ENCODE peak calls at places on chromosomes 6 and 20, in six cellular contexts. W, T, K, B, E and R are unnamed samples.

GRCh38 chr6:139920027-139920851 is 545.8 kb upstream of the CITED2 start:
- DNase-seq in K (no peak), W (no peak), B (no peak), T (no peak), E (no peak), R (peak; percentile 59)

GRCh38 chr6:13238640-13239216 is 89.6 kb downstream of the TBC1D7 start:
- DNase-seq in B (no peak), T (no peak), W (no peak), E (no peak), K (no peak), R (no peak)

GRCh38 chr20:42341654-42342053 is 723.5 kb upstream of the CHD6 start:
- DNase-seq in E (no peak), W (no peak), K (no peak), B (no peak), T (no peak), R (no peak)

GRCh38 chr6:39279539-39279938 is 34.7 kb downstream of the KCNK17 start:
- DNase-seq in W (no peak), T (no peak), B (no peak), K (no peak), E (no peak), R (no peak)

GRCh38 chr6:167722634-167723309 is 103.9 kb upstream of the AFDN start:
- DNase-seq in W (peak; percentile 30), K (no peak), T (no peak), E (no peak), B (no peak), R (no peak)

GRCh38 chr6:20169786-20170185 is 42.5 kb downstream of the MBOAT1 start:
- DNase-seq in T (no peak), B (no peak), E (no peak), W (no peak), K (no peak), R (no peak)

GRCh38 chr6:134482585-134483346 is 164.9 kb upstream of the SGK1 start:
- DNase-seq in B (peak; percentile 20), E (no peak), K (no peak), W (no peak), T (no peak), R (no peak)

GRCh38 chr6:6712979-6713514 is 124.5 kb downstream of the LY86 start:
- DNase-seq in B (no peak), E (no peak), T (peak; percentile 46), K (no peak), W (no peak), R (no peak)

GRCh38 chr6:27825025-27825823 is 87.0 kb downstream of the OR2B2 start:
- DNase-seq in K (no peak), B (peak; percentile 12), T (peak; percentile 41), W (no peak), E (no peak), R (peak; percentile 42)

GRCh38 chr6:12909828-12910227 is 193.3 kb downstream of the PHACTR1 start:
- DNase-seq in K (no peak), E (no peak), T (no peak), W (no peak), B (no peak), R (no peak)

GRCh38 chr6:156948807-156949206 is 171.6 kb downstream of the ARID1B start:
- DNase-seq in B (peak; percentile 84), T (peak; percentile 88), E (peak; percentile 97), K (no peak), W (no peak), R (peak; percentile 49)

GRCh38 chr6:7173843-7174503 is 66.2 kb downstream of the RREB1 start:
- DNase-seq in E (no peak), K (no peak), B (peak; percentile 75), T (no peak), W (peak; percentile 70), R (peak; percentile 97)

GRCh38 chr6:54020311-54020710 is 90.9 kb upstream of the MLIP start:
- DNase-seq in B (no peak), K (no peak), W (no peak), T (peak; percentile 18), E (no peak), R (no peak)

GRCh38 chr20:57782631-57783041 is 72.8 kb upstream of the PMEPA1 start:
- DNase-seq in W (peak; percentile 19), K (no peak), E (no peak), T (no peak), B (no peak), R (no peak)

GRCh38 chr20:13856356-13856755 is 71.5 kb downstream of the NDUFAF5 start:
- DNase-seq in W (no peak), K (no peak), T (no peak), B (no peak), E (no peak), R (peak; percentile 56)

GRCh38 chr6:150004101-150004782 is 21.1 kb downstream of the RAET1L start:
- DNase-seq in W (no peak), B (no peak), K (no peak), E (no peak), T (no peak), R (no peak)

GRCh38 chr20:19524691-19525090 is 233.4 kb upstream of the RIN2 start:
- DNase-seq in B (no peak), K (no peak), E (no peak), W (no peak), T (no peak), R (no peak)

GRCh38 chr20:58702161-58702510 is 9.5 kb downstream of the NPEPL1 start:
- DNase-seq in T (no peak), K (no peak), E (no peak), W (peak; percentile 18), B (no peak), R (no peak)

GRCh38 chr20:54172856-54173652 is 732 bp downstream of the CYP24A1 start:
- DNase-seq in T (no peak), E (no peak), K (peak; percentile 49), W (peak; percentile 69), B (peak; percentile 49), R (peak; percentile 57)

GRCh38 chr20:52426856-52427255 is 235.3 kb upstream of the ZFP64 start:
- DNase-seq in E (no peak), K (no peak), W (no peak), B (peak; percentile 9), T (no peak), R (peak; percentile 16)

GRCh38 chr6:53119772-53120409 is 28.8 kb downstream of the GCM1 start:
- DNase-seq in T (peak; percentile 89), W (peak; percentile 84), K (no peak), E (peak; percentile 58), B (peak; percentile 66), R (peak; percentile 77)

GRCh38 chr20:17936791-17937687 is 31.6 kb downstream of the SNX5 start:
- DNase-seq in K (no peak), E (peak; percentile 81), T (peak; percentile 91), W (no peak), B (peak; percentile 71), R (peak; percentile 68)

GRCh38 chr6:21095462-21095861 is 498.1 kb upstream of the SOX4 start:
- DNase-seq in B (no peak), W (no peak), K (no peak), E (no peak), T (no peak), R (no peak)

GRCh38 chr6:80523531-80523970 is 417.1 kb downstream of the BCKDHB start:
- DNase-seq in E (peak; percentile 52), W (peak; percentile 90), K (peak; percentile 26), T (peak; percentile 79), B (no peak), R (peak; percentile 83)

GRCh38 chr20:44683263-44684046 is 31.7 kb upstream of the CCN5 start:
- DNase-seq in K (peak; percentile 51), E (peak; percentile 42), B (no peak), W (peak; percentile 88), T (peak; percentile 62), R (peak; percentile 82)

GRCh38 chr20:34794006-34794585 is 31.4 kb downstream of the NCOA6 start:
- DNase-seq in W (no peak), K (no peak), E (no peak), T (no peak), B (no peak), R (no peak)

GRCh38 chr6:148998704-148999103 is 251.9 kb downstream of the UST start:
- DNase-seq in W (no peak), B (no peak), T (peak; percentile 30), E (no peak), K (no peak), R (no peak)

DNA sequence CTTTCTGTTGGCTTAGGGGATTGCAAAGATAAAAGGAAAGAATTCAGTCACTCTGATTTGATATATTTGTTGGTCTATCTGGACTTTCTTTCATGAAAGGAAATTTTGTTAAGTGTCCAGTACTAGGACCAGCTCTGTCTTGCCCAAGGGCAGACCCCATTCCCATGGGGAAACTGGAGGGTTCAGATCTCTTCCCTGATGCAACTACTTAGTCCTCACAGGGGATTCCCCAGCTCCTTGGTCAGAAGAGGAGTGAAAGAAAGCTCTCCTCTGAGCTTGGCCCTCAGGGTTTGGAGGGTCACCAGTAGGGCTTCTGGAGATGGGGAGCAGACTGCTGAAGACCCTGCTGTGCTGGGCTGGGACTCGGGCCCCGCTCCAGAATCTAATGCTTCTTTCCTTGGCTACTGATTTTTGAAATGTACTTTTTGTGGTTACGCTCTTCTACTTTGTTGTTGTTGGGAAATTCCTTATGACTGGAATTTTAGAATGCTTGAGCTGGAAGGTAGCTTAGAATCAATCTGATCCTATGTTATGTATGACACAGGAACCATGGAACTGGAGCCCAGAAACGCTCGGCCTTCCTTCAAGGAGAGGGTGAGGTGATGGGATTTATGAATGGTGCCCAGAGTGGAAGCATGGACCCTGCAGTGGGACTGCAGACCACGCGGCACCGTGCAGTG is 63.8 kb upstream of the SLC22A23 start:
- DNase-seq in W (no peak), K (no peak), E (peak; percentile 31), T (peak; percentile 78), B (peak; percentile 48), R (no peak)
- H3K23ac ChIP-seq in W (no peak overlapping the region), K (no peak overlapping the region), E (peak overlapping the region; percentile 31), T (no peak overlapping the region), B (no peak overlapping the region), R (no peak overlapping the region)

GRCh38 chr20:25067102-25067987 is 9.4 kb upstream of the ACSS1 start:
- DNase-seq in T (no peak), B (no peak), W (no peak), E (no peak), K (no peak), R (no peak)
- H3K23ac ChIP-seq in T (no peak overlapping the region), B (peak overlapping the region; percentile 89), W (no peak overlapping the region), E (no peak overlapping the region), K (peak overlapping the region; percentile 62), R (no peak overlapping the region)

DNA sequence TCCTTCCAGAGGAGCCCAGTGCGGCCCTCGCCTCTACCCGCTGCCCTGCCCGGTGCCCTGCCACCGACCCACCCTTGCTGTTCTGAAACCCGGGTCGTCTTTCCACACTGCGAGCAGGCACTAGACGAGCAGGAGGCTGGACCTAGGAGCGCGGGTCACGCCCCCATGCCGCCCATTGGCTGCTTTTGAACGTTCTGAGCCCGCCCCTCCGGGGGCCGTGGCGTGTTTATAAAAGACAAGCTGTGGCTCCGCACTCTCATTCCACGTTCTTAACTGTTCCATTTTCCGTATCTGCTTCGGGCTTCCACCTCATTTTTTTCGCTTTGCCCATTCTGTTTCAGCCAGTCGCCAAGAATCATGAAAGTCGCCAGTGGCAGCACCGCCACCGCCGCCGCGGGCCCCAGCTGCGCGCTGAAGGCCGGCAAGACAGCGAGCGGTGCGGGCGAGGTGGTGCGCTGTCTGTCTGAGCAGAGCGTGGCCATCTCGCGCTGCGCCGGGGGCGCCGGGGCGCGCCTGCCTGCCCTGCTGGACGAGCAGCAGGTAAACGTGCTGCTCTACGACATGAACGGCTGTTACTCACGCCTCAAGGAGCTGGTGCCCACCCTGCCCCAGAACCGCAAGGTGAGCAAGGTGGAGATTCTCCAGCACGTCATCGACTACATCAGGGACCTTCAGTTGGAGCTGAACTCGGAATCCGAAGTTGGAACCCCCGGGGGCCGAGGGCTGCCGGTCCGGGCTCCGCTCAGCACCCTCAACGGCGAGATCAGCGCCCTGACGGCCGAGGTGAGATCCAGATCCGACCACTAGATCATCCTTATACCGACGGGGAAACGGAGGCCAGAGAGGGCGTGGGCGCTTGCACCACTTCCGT is at the start of gene ID1:
- DNase-seq in W (peak; percentile 94), B (peak; percentile 97), T (peak; percentile 100), E (peak; percentile 93), K (peak; percentile 90), R (peak; percentile 99)
- H3K23ac ChIP-seq in W (no peak within 1 kb of the TSS), B (no peak within 1 kb of the TSS), T (peak within 1 kb of the TSS; percentile 85), E (peak within 1 kb of the TSS; percentile 86), K (peak within 1 kb of the TSS; percentile 98), R (peak within 1 kb of the TSS; percentile 48)

GRCh38 chr20:40274912-40275654 is 414.0 kb downstream of the MAFB start:
- DNase-seq in W (peak; percentile 74), T (no peak), K (no peak), E (no peak), B (no peak), R (no peak)
- H3K23ac ChIP-seq in W (peak overlapping the region; percentile 43), T (peak overlapping the region; percentile 37), K (no peak overlapping the region), E (no peak overlapping the region), B (peak overlapping the region; percentile 19), R (no peak overlapping the region)